ENCODE peak calls at places on chromosomes 1 and 21, in six cellular contexts. One of them, this sample, is unnamed.

GRCh38 chr1:212566522-212567479 is 41.8 kb upstream of the ATF3 start:
- DNase-seq in lower lobe of right lung: no peak
- DNase-seq in NCI-H2171 treated with DMSO at 0.1 percent for 48 hours: peak
- DNase-seq in NCI-H2107: peak
- DNase-seq in posterior cingulate gyrus: no peak
- DNase-seq in NCI-H2081: peak
- DNase-seq in this sample: no peak

GRCh38 chr1:94384485-94385353 is 33.5 kb upstream of the ABCD3 start:
- DNase-seq in lower lobe of right lung: peak
- DNase-seq in NCI-H2171 treated with DMSO at 0.1 percent for 48 hours: no peak
- DNase-seq in NCI-H2107: no peak
- DNase-seq in posterior cingulate gyrus: no peak
- DNase-seq in NCI-H2081: no peak
- DNase-seq in this sample: no peak

GRCh38 chr1:168234846-168235547 is 9.2 kb downstream of the SFT2D2 start:
- DNase-seq in lower lobe of right lung: no peak
- DNase-seq in NCI-H2171 treated with DMSO at 0.1 percent for 48 hours: no peak
- DNase-seq in NCI-H2107: no peak
- DNase-seq in posterior cingulate gyrus: no peak
- DNase-seq in NCI-H2081: peak
- DNase-seq in this sample: peak

GRCh38 chr1:225879521-225880209 is 2.5 kb downstream of the TMEM63A start:
- DNase-seq in lower lobe of right lung: peak
- DNase-seq in NCI-H2171 treated with DMSO at 0.1 percent for 48 hours: no peak
- DNase-seq in NCI-H2107: peak
- DNase-seq in posterior cingulate gyrus: no peak
- DNase-seq in NCI-H2081: no peak
- DNase-seq in this sample: peak

GRCh38 chr21:37936010-37936785 is 19.9 kb upstream of the KCNJ6 start:
- DNase-seq in lower lobe of right lung: no peak
- DNase-seq in NCI-H2171 treated with DMSO at 0.1 percent for 48 hours: no peak
- DNase-seq in NCI-H2107: no peak
- DNase-seq in posterior cingulate gyrus: peak
- DNase-seq in NCI-H2081: no peak
- DNase-seq in this sample: no peak

GRCh38 chr1:108708726-108709660 is 3.7 kb upstream of the FNDC7 start:
- DNase-seq in lower lobe of right lung: peak
- DNase-seq in NCI-H2171 treated with DMSO at 0.1 percent for 48 hours: no peak
- DNase-seq in NCI-H2107: no peak
- DNase-seq in posterior cingulate gyrus: no peak
- DNase-seq in NCI-H2081: no peak
- DNase-seq in this sample: peak

GRCh38 chr21:39182484-39183271 is 573 bp downstream of the PSMG1 start:
- DNase-seq in lower lobe of right lung: no peak
- DNase-seq in NCI-H2171 treated with DMSO at 0.1 percent for 48 hours: no peak
- DNase-seq in NCI-H2107: no peak
- DNase-seq in posterior cingulate gyrus: no peak
- DNase-seq in NCI-H2081: no peak
- DNase-seq in this sample: no peak

GRCh38 chr1:31834501-31834900 is 18.7 kb upstream of the SPOCD1 start:
- DNase-seq in lower lobe of right lung: no peak
- DNase-seq in NCI-H2171 treated with DMSO at 0.1 percent for 48 hours: no peak
- DNase-seq in NCI-H2107: no peak
- DNase-seq in posterior cingulate gyrus: no peak
- DNase-seq in NCI-H2081: no peak
- DNase-seq in this sample: no peak

GRCh38 chr1:56548566-56548965 is 30.8 kb downstream of the PLPP3 start:
- DNase-seq in lower lobe of right lung: no peak
- DNase-seq in NCI-H2171 treated with DMSO at 0.1 percent for 48 hours: no peak
- DNase-seq in NCI-H2107: no peak
- DNase-seq in posterior cingulate gyrus: no peak
- DNase-seq in NCI-H2081: no peak
- DNase-seq in this sample: no peak

GRCh38 chr1:99334991-99335390 is 70.7 kb downstream of the PLPPR4 start:
- DNase-seq in lower lobe of right lung: no peak
- DNase-seq in NCI-H2171 treated with DMSO at 0.1 percent for 48 hours: no peak
- DNase-seq in NCI-H2107: no peak
- DNase-seq in posterior cingulate gyrus: no peak
- DNase-seq in NCI-H2081: no peak
- DNase-seq in this sample: no peak

GRCh38 chr1:206836111-206836510 is 29.3 kb upstream of the IL20 start:
- DNase-seq in lower lobe of right lung: no peak
- DNase-seq in NCI-H2171 treated with DMSO at 0.1 percent for 48 hours: no peak
- DNase-seq in NCI-H2107: no peak
- DNase-seq in posterior cingulate gyrus: no peak
- DNase-seq in NCI-H2081: no peak
- DNase-seq in this sample: no peak

GRCh38 chr1:17355898-17356297 is 16.1 kb upstream of the PADI6 start:
- DNase-seq in lower lobe of right lung: no peak
- DNase-seq in NCI-H2171 treated with DMSO at 0.1 percent for 48 hours: no peak
- DNase-seq in NCI-H2107: no peak
- DNase-seq in posterior cingulate gyrus: no peak
- DNase-seq in NCI-H2081: no peak
- DNase-seq in this sample: no peak

GRCh38 chr1:24199291-24199900 is 12.3 kb upstream of the IFNLR1 start:
- DNase-seq in lower lobe of right lung: no peak
- DNase-seq in NCI-H2171 treated with DMSO at 0.1 percent for 48 hours: peak
- DNase-seq in NCI-H2107: peak
- DNase-seq in posterior cingulate gyrus: peak
- DNase-seq in NCI-H2081: peak
- DNase-seq in this sample: peak

GRCh38 chr1:175887521-175887920 is 144.1 kb upstream of the TNR start:
- DNase-seq in lower lobe of right lung: no peak
- DNase-seq in NCI-H2171 treated with DMSO at 0.1 percent for 48 hours: no peak
- DNase-seq in NCI-H2107: no peak
- DNase-seq in posterior cingulate gyrus: no peak
- DNase-seq in NCI-H2081: no peak
- DNase-seq in this sample: no peak

GRCh38 chr1:112264010-112264409 is 132.0 kb upstream of the CTTNBP2NL start:
- DNase-seq in lower lobe of right lung: no peak
- DNase-seq in NCI-H2171 treated with DMSO at 0.1 percent for 48 hours: no peak
- DNase-seq in NCI-H2107: no peak
- DNase-seq in posterior cingulate gyrus: no peak
- DNase-seq in NCI-H2081: no peak
- DNase-seq in this sample: no peak

GRCh38 chr1:178075323-178075722 is 18.6 kb upstream of the RASAL2 start:
- DNase-seq in lower lobe of right lung: no peak
- DNase-seq in NCI-H2171 treated with DMSO at 0.1 percent for 48 hours: no peak
- DNase-seq in NCI-H2107: no peak
- DNase-seq in posterior cingulate gyrus: no peak
- DNase-seq in NCI-H2081: no peak
- DNase-seq in this sample: peak

GRCh38 chr1:157155658-157156057 is 17.5 kb upstream of the ETV3 start:
- DNase-seq in lower lobe of right lung: no peak
- DNase-seq in NCI-H2171 treated with DMSO at 0.1 percent for 48 hours: peak
- DNase-seq in NCI-H2107: no peak
- DNase-seq in posterior cingulate gyrus: no peak
- DNase-seq in NCI-H2081: no peak
- DNase-seq in this sample: peak

GRCh38 chr1:69492286-69492685 is 75.4 kb upstream of the LRRC7 start:
- DNase-seq in lower lobe of right lung: no peak
- DNase-seq in NCI-H2171 treated with DMSO at 0.1 percent for 48 hours: no peak
- DNase-seq in NCI-H2107: no peak
- DNase-seq in posterior cingulate gyrus: no peak
- DNase-seq in NCI-H2081: no peak
- DNase-seq in this sample: no peak

GRCh38 chr1:54138994-54139393 is 13.8 kb downstream of the CDCP2 start:
- DNase-seq in lower lobe of right lung: no peak
- DNase-seq in NCI-H2171 treated with DMSO at 0.1 percent for 48 hours: no peak
- DNase-seq in NCI-H2107: no peak
- DNase-seq in posterior cingulate gyrus: no peak
- DNase-seq in NCI-H2081: no peak
- DNase-seq in this sample: no peak

GRCh38 chr1:168676029-168676812 is 52.8 kb downstream of the DPT start:
- DNase-seq in lower lobe of right lung: no peak
- DNase-seq in NCI-H2171 treated with DMSO at 0.1 percent for 48 hours: no peak
- DNase-seq in NCI-H2107: no peak
- DNase-seq in posterior cingulate gyrus: no peak
- DNase-seq in NCI-H2081: no peak
- DNase-seq in this sample: peak

GRCh38 chr1:229716064-229716463 is 90.0 kb downstream of the URB2 start:
- DNase-seq in lower lobe of right lung: no peak
- DNase-seq in NCI-H2171 treated with DMSO at 0.1 percent for 48 hours: peak
- DNase-seq in NCI-H2107: no peak
- DNase-seq in posterior cingulate gyrus: no peak
- DNase-seq in NCI-H2081: no peak
- DNase-seq in this sample: peak

GRCh38 chr1:227546598-227547313 is 16.6 kb upstream of the ZNF678 start:
- DNase-seq in lower lobe of right lung: no peak
- DNase-seq in NCI-H2171 treated with DMSO at 0.1 percent for 48 hours: no peak
- DNase-seq in NCI-H2107: no peak
- DNase-seq in posterior cingulate gyrus: no peak
- DNase-seq in NCI-H2081: no peak
- DNase-seq in this sample: no peak